ENCODE peak calls at places on chromosome 14, in five cellular contexts. B is heart left ventricle, Y is ovary, R is NB4, H is K562. P is an unnamed sample.

GRCh38 chr14:94562019-94562418 is 777 bp downstream of the SERPINA4 start:
- DNase-seq in B (no peak), Y (no peak), R (peak; percentile 12), H (no peak), P (no peak)

GRCh38 chr14:65832431-65833253 is 420.1 kb downstream of the FUT8 start:
- DNase-seq in B (no peak), Y (no peak), R (no peak), H (no peak), P (no peak)

GRCh38 chr14:71267691-71268090 is 360.4 kb downstream of the PCNX1 start:
- DNase-seq in B (no peak), Y (no peak), R (no peak), H (no peak), P (no peak)

GRCh38 chr14:93949511-93950075 is 22.4 kb downstream of the FAM181A start:
- DNase-seq in B (no peak), Y (no peak), R (no peak), H (no peak), P (no peak)

GRCh38 chr14:101812071-101812470 is 50.6 kb downstream of the PPP2R5C start:
- DNase-seq in B (no peak), Y (no peak), R (no peak), H (no peak), P (no peak)

GRCh38 chr14:25032092-25032784 is 17.7 kb downstream of the STXBP6 start:
- DNase-seq in B (no peak), Y (no peak), R (peak; percentile 12), H (peak; percentile 49), P (no peak)

GRCh38 chr14:50607181-50607580 is 47.2 kb downstream of the ATL1 start:
- DNase-seq in B (no peak), Y (no peak), R (no peak), H (peak; percentile 2), P (no peak)

GRCh38 chr14:71620401-71620800 is 311.8 kb upstream of the RGS6 start:
- DNase-seq in B (no peak), Y (no peak), R (no peak), H (no peak), P (peak; percentile 6)

GRCh38 chr14:101721111-101721510 is 40.4 kb upstream of the PPP2R5C start:
- DNase-seq in B (no peak), Y (no peak), R (peak; percentile 66), H (no peak), P (no peak)

GRCh38 chr14:23435540-23436326 is at the start of gene MYH7:
- DNase-seq in B (peak; percentile 85), Y (no peak), R (no peak), H (no peak), P (no peak)

GRCh38 chr14:94681300-94682060 is 69.3 kb downstream of the SERPINA3 start:
- DNase-seq in B (no peak), Y (no peak), R (peak; percentile 49), H (peak; percentile 22), P (peak; percentile 54)

GRCh38 chr14:102491366-102491765 is 18.2 kb downstream of the ANKRD9 start:
- DNase-seq in B (no peak), Y (no peak), R (no peak), H (no peak), P (no peak)

GRCh38 chr14:95490727-95491451 is 25.6 kb downstream of the SYNE3 start:
- DNase-seq in B (peak; percentile 64), Y (no peak), R (no peak), H (no peak), P (no peak)

GRCh38 chr14:67358914-67359313 is 690 bp downstream of the ATP6V1D start:
- DNase-seq in B (no peak), Y (no peak), R (peak; percentile 7), H (peak; percentile 24), P (no peak)

GRCh38 chr14:33509927-33510535 is 440.8 kb downstream of the EGLN3 start:
- DNase-seq in B (no peak), Y (peak; percentile 14), R (no peak), H (no peak), P (no peak)

GRCh38 chr14:46344327-46344937 is 307.1 kb downstream of the RPL10L start:
- DNase-seq in B (no peak), Y (no peak), R (peak; percentile 54), H (peak; percentile 1), P (no peak)

GRCh38 chr14:91793704-91794103 is 61.8 kb upstream of the CATSPERB start:
- DNase-seq in B (no peak), Y (no peak), R (no peak), H (no peak), P (no peak)

GRCh38 chr14:99816642-99817041 is 23.4 kb downstream of the EML1 start:
- DNase-seq in B (no peak), Y (no peak), R (no peak), H (no peak), P (no peak)

GRCh38 chr14:99818503-99819036 is 25.4 kb downstream of the EML1 start:
- DNase-seq in B (no peak), Y (no peak), R (no peak), H (no peak), P (no peak)

GRCh38 chr14:99817331-99817730 is 24.1 kb downstream of the EML1 start:
- DNase-seq in B (no peak), Y (no peak), R (no peak), H (no peak), P (no peak)

GRCh38 chr14:99816217-99816616 is 23.0 kb downstream of the EML1 start:
- DNase-seq in B (no peak), Y (no peak), R (no peak), H (no peak), P (no peak)

GRCh38 chr14:99815696-99816095 is 22.5 kb downstream of the EML1 start:
- DNase-seq in B (no peak), Y (no peak), R (no peak), H (no peak), P (no peak)
- TF ChIP-seq POLR2A in B (no peak), Y (no peak), R (no peak), H (no peak), P (no peak)

GRCh38 chr14:105247715-105248367 is 492 bp upstream of the BTBD6 start:
- DNase-seq in B (no peak), Y (no peak), R (no peak), H (no peak), P (no peak)
- TF ChIP-seq POLR2A in B (no peak), Y (no peak), R (no peak), H (no peak), P (no peak)

GRCh38 chr14:103845327-103845726 is 2.0 kb downstream of the PPP1R13B start:
- DNase-seq in B (no peak), Y (no peak), R (no peak), H (no peak), P (no peak)

GRCh38 chr14:103847439-103847953 is at the start of gene PPP1R13B:
- DNase-seq in B (peak; percentile 95), Y (peak; percentile 96), R (peak; percentile 84), H (peak; percentile 88), P (peak; percentile 95)

GRCh38 chr14:103847954-103848719 is 762 bp upstream of the PPP1R13B start:
- DNase-seq in B (peak; percentile 59), Y (peak; percentile 85), R (no peak), H (peak; percentile 15), P (peak; percentile 63)

GRCh38 chr14:103846008-103846568 is 1.3 kb downstream of the PPP1R13B start:
- DNase-seq in B (no peak), Y (no peak), R (no peak), H (no peak), P (no peak)

GRCh38 chr14:103846569-103847438 is 571 bp downstream of the PPP1R13B start:
- DNase-seq in B (peak; percentile 57), Y (peak; percentile 67), R (no peak), H (peak; percentile 12), P (peak; percentile 49)
- TF ChIP-seq POLR2A in B (no peak), Y (no peak), R (no peak), H (no peak), P (no peak)

GRCh38 chr14:75579882-75580281 is 1.5 kb downstream of the FLVCR2 start:
- DNase-seq in B (peak; percentile 52), Y (no peak), R (no peak), H (no peak), P (no peak)

GRCh38 chr14:75577724-75578098 is 709 bp upstream of the FLVCR2 start:
- DNase-seq in B (peak; percentile 92), Y (peak; percentile 82), R (peak; percentile 90), H (peak; percentile 73), P (peak; percentile 68)

GRCh38 chr14:75578099-75578785 is at the start of gene FLVCR2:
- DNase-seq in B (peak; percentile 88), Y (peak; percentile 85), R (peak; percentile 86), H (peak; percentile 30), P (peak; percentile 59)

GRCh38 chr14:75577090-75577489 is 1.3 kb upstream of the FLVCR2 start:
- DNase-seq in B (no peak), Y (no peak), R (no peak), H (no peak), P (no peak)

DNA sequence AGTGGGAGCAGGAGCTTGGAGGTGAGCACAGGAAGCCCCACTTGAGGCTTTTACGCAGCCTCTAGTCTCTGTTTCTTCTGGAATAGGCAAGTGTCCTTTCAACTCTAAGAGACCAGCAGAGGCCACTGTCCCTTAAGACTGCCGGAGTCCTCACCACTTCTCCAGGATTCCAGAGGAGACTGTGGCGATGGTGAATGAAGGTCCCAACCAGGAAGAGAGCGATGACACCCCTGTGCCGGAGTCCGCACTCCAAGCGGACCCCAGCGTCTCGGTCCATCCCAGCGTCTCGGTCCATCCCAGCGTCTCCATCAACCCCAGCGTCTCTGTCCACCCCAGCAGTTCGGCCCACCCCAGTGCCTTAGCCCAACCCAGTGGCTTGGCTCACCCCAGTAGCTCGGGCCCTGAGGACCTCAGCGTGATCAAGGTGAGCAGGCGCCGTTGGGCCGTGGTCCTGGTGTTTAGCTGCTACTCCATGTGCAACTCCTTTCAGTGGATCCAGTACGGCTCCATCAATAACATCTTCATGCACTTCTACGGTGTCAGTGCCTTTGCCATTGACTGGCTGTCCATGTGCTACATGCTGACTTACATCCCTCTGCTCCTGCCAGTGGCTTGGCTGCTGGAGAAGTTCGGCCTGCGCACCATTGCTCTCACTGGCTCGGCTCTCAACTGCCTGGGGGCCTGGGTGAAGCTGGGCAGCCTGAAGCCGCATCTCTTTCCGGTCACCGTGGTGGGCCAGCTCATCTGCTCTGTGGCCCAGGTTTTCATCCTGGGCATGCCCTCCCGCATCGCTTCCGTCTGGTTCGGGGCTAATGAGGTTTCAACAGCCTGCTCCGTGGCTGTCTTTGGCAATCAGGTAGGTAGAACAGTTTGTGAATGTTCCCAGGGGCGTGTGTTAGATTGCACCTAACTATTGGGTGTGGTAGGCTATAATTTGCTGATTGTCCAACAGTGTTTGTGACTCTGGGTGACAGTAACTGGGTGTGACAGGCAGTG is 664 bp downstream of the FLVCR2 start:
- DNase-seq in B (no peak), Y (peak; percentile 40), R (no peak), H (peak; percentile 3), P (no peak)
- TF ChIP-seq POLR2A in B (no peak), Y (no peak), R (no peak), H (no peak), P (no peak)

P was measured in H54.